ENCODE peak calls at places on chromosomes 6 and 20, in four cellular contexts. J is IMR-90, I is heart right ventricle, A is AG04450. S is an unnamed sample.

GRCh38 chr20:51305316-51306052 is 237.0 kb downstream of the NFATC2 start:
- DNase-seq in J (no peak), I (no peak), A (no peak), S (no peak)

GRCh38 chr20:62217913-62218773 is 1.9 kb downstream of the HRH3 start:
- DNase-seq in J (no peak), I (no peak), A (no peak), S (no peak)

GRCh38 chr6:7998103-7998725 is 66.0 kb downstream of the BLOC1S5 start:
- DNase-seq in J (peak; percentile 93), I (no peak), A (peak; percentile 79), S (no peak)

GRCh38 chr6:69994251-69994650 is 127.9 kb downstream of the COL19A1 start:
- DNase-seq in J (no peak), I (no peak), A (no peak), S (no peak)

GRCh38 chr6:83592770-83593394 is 80.5 kb downstream of the PRSS35 start:
- DNase-seq in J (peak; percentile 17), I (no peak), A (no peak), S (peak; percentile 10)

GRCh38 chr6:73523434-73524123 is 2.7 kb upstream of the EEF1A1 start:
- DNase-seq in J (peak; percentile 16), I (peak; percentile 57), A (no peak), S (peak; percentile 70)

GRCh38 chr6:26270121-26270861 is 94.7 kb upstream of the BTN3A2 start:
- DNase-seq in J (no peak), I (no peak), A (no peak), S (no peak)

GRCh38 chr6:6522709-6523108 is 65.8 kb upstream of the LY86 start:
- DNase-seq in J (no peak), I (no peak), A (no peak), S (no peak)

GRCh38 chr6:160900031-160900430 is 91.5 kb upstream of the MAP3K4 start:
- DNase-seq in J (no peak), I (no peak), A (no peak), S (no peak)

GRCh38 chr20:62369508-62370114 is 2.5 kb upstream of the LAMA5 start:
- DNase-seq in J (no peak), I (no peak), A (no peak), S (no peak)

GRCh38 chr6:16921399-16922110 is 160.3 kb upstream of the ATXN1 start:
- DNase-seq in J (peak; percentile 97), I (no peak), A (peak; percentile 72), S (no peak)

GRCh38 chr6:14463110-14463509 is 345.5 kb downstream of the CD83 start:
- DNase-seq in J (no peak), I (no peak), A (no peak), S (no peak)

GRCh38 chr6:7137335-7138106 is 29.8 kb downstream of the RREB1 start:
- DNase-seq in J (peak; percentile 77), I (peak; percentile 59), A (no peak), S (no peak)

GRCh38 chr20:61936701-61937131 is 129.0 kb downstream of the TAF4 start:
- DNase-seq in J (no peak), I (no peak), A (no peak), S (no peak)

DNA sequence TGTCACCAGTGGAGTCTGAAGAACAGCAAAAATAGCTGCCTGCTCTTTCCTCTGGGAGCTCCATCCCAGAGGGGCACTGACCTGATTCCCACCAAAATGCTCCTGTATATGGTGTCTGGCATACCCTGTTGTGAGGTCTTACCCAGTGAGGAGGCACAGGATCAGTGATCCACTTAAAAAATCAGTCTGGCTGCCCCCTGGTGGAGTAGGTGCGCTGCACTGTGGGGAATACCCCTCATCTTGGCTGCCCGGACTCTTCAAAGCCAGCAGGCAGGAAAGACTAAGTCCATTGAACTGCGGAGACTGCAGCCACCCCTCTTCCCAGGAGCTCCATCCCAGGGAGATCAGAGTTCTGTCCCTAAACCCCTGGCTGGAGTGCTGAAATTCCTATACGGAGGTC is 230.9 kb upstream of the HTR1E start:
- DNase-seq in J (no peak), I (no peak), A (no peak), S (no peak)
- TF ChIP-seq CTCF in J (no peak), I (peak; percentile 9), A (no peak), S (peak; percentile 44)

GRCh38 chr6:116105247-116105646 is 4.6 kb downstream of the NT5DC1 start:
- DNase-seq in J (no peak), I (no peak), A (no peak), S (no peak)
- H3K4me3 ChIP-seq in J (no peak overlapping the region), I (no peak overlapping the region), A (no peak overlapping the region), S (no peak overlapping the region)

DNA sequence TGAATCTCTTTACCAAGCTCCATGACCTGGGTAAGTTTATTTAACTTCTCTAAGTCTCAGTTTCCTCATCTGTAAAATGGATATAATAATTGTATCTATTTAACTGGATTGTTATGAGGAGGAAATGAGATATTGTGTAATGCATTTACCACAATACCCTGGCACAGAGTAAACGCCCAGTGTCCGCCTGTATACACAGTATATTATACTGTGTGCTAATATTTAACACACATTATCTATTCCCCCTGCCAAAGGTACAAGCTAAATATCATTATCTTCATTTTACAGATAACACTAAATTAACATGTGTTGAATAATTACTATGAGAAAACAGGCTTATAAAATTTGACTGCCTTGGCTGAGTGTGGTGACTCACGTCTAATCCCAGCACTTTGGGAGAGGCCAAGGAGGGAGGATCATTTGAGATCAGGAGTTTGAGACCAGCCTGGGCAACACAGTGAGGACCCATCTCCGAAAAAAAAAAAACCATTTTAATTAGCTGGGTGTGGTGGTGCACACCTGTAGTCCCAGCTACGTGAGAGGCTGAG is 38.7 kb upstream of the TNFRSF21 start:
- DNase-seq in J (no peak), I (no peak), A (no peak), S (no peak)
- TF ChIP-seq CTCF in J (no peak), I (no peak), A (no peak), S (no peak)

DNA sequence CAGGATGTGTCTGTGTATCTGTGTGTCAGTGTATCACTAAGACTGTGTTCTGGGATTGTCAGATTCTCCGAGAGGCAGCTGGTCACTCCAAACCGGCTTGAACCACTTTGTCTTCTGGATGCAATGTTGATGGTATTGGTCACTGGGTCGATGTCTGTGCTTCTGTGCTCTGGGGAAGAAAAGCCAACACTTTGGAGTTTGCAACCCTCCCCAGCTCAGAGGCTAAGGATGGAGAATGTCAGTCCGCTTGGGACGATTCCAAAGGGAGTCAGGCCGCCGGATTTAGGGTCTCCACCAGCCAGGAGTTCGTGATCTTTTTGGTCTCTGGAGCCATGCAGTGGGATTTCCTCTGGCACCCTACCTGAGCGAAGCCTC is 5.2 kb downstream of the MAFB start:
- DNase-seq in J (no peak), I (no peak), A (no peak), S (no peak)
- H3K4me3 ChIP-seq in J (no peak overlapping the region), I (peak overlapping the region; percentile 38), A (no peak overlapping the region), S (no peak overlapping the region)

GRCh38 chr6:139051396-139052070 is 23.0 kb downstream of the ABRACL start:
- DNase-seq in J (no peak), I (no peak), A (no peak), S (no peak)

GRCh38 chr6:139054001-139054400 is 25.5 kb downstream of the ABRACL start:
- DNase-seq in J (no peak), I (no peak), A (no peak), S (no peak)

GRCh38 chr6:139047677-139048076 is 19.1 kb downstream of the ABRACL start:
- DNase-seq in J (no peak), I (no peak), A (no peak), S (no peak)

GRCh38 chr6:139050770-139051313 is 22.3 kb downstream of the ABRACL start:
- DNase-seq in J (no peak), I (no peak), A (no peak), S (no peak)
- TF ChIP-seq CTCF in J (no peak), I (no peak), A (no peak), S (no peak)

DNA sequence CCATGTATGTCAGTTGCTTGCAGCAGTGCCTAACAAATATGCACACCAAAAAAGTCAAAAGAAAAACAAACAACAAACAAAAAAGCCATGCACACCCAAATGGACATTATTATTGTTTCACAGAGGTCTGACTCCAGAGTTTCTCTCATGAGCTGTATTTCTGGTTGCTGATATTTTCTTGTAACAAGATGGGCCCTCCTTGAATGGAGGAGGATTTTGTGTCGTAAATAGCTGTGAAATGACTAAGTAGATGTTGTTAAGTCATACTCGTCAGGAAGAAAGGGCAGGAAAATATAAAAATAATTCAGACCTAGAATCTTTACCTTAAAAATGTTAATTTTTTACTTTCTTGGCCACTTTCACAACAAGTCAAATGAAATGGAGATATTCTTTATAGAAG is 96.0 kb downstream of the PLEKHG1 start:
- DNase-seq in J (no peak), I (no peak), A (no peak), S (no peak)
- H3K4me3 ChIP-seq in J (no peak overlapping the region), I (no peak overlapping the region), A (no peak overlapping the region), S (no peak overlapping the region)

GRCh38 chr6:12369781-12370262 is 79.7 kb downstream of the EDN1 start:
- DNase-seq in J (no peak), I (no peak), A (no peak), S (peak; percentile 30)
- TF ChIP-seq CTCF in J (no peak), I (no peak), A (no peak), S (peak; percentile 22)

GRCh38 chr6:167855825-167856425 is 29.2 kb downstream of the AFDN start:
- DNase-seq in J (peak; percentile 97), I (no peak), A (peak; percentile 77), S (no peak)
- H3K4me3 ChIP-seq in J (no peak overlapping the region), I (no peak overlapping the region), A (no peak overlapping the region), S (no peak overlapping the region)

DNA sequence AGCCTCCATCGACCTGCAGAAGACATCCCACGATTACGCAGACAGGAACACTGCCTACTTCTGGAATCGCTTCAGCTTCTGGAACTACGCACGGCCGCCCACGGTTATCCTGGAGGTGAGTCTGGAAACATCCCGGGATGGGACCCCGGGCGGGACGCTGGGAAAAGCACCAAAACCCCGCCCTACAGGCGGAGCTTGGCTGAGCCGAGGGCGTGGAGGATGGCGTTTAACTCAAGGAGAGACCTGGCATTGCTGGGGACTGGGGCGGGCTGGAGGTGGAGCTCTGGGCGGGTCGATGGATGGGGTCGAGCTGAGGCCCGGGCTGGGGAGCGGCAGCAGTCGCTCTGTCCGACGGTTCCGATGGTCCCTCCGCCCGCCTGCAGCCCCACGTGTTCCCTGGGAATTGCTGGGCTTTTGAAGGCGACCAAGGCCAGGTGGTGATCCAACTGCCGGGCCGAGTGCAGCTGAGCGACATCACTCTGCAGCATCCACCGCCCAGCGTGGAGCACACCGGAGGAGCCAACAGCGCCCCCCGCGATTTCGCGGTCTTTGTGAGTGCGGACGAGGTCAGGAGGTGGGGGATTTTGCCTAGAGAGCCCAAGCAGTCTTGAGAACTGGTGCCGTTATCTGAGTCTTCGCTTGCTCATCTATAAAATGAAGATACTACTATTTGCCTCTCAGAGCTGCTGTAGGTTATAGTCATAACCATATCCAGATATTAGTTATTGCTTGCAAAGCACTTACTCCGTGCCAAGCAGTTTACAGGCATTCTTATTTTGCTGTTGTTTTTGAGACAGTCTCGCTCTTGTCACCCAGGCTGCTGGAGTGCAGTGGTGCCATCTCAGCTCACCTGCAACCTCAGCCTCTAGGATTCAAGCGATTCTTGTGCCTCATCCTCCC is 3.8 kb downstream of the SPAG4 start:
- DNase-seq in J (peak; percentile 78), I (peak; percentile 79), A (peak; percentile 54), S (no peak)
- TF ChIP-seq CTCF in J (peak; percentile 42), I (peak; percentile 36), A (peak; percentile 45), S (peak; percentile 81)